ENCODE peak calls at places on chromosomes 12 and 14, in eight cellular contexts. F, J, Q, K, Z, E, L and S are unnamed samples.

GRCh38 chr12:34203866-34204620 is 181.7 kb downstream of the ALG10 start:
- DNase-seq in F (no peak), J (no peak), Q (no peak), K (no peak), Z (no peak), E (no peak), L (no peak), S (no peak)

GRCh38 chr12:54082402-54082892 is 28.8 kb downstream of the HOXC4 start:
- DNase-seq in F (peak; percentile 19), J (no peak), Q (peak; percentile 38), K (no peak), Z (no peak), E (peak; percentile 6), L (peak; percentile 52), S (peak; percentile 14)

GRCh38 chr14:74161526-74162158 is 76.9 kb downstream of the LIN52 start:
- DNase-seq in F (no peak), J (no peak), Q (peak; percentile 17), K (no peak), Z (no peak), E (no peak), L (no peak), S (no peak)

GRCh38 chr12:109461846-109462766 is 15.0 kb downstream of the KCTD10 start:
- DNase-seq in F (peak; percentile 81), J (no peak), Q (no peak), K (peak; percentile 86), Z (peak; percentile 94), E (peak; percentile 98), L (peak; percentile 94), S (peak; percentile 96)

GRCh38 chr12:54207539-54208267 is 18.9 kb upstream of the SMUG1 start:
- DNase-seq in F (peak; percentile 75), J (peak; percentile 72), Q (peak; percentile 77), K (peak; percentile 82), Z (peak; percentile 43), E (peak; percentile 55), L (peak; percentile 79), S (peak; percentile 43)

GRCh38 chr12:93146278-93146939 is 217.3 kb upstream of the EEA1 start:
- DNase-seq in F (no peak), J (no peak), Q (no peak), K (no peak), Z (no peak), E (peak; percentile 66), L (no peak), S (peak; percentile 63)

GRCh38 chr14:68099348-68100045 is 279.9 kb downstream of the RAD51B start:
- DNase-seq in F (no peak), J (no peak), Q (no peak), K (no peak), Z (no peak), E (no peak), L (no peak), S (peak; percentile 81)

GRCh38 chr14:103434868-103435442 is 49.7 kb downstream of the MARK3 start:
- DNase-seq in F (no peak), J (no peak), Q (no peak), K (no peak), Z (no peak), E (no peak), L (no peak), S (no peak)

GRCh38 chr12:25242981-25243764 is 7.6 kb downstream of the KRAS start:
- DNase-seq in F (peak; percentile 45), J (no peak), Q (no peak), K (no peak), Z (no peak), E (peak; percentile 41), L (no peak), S (peak; percentile 33)

GRCh38 chr12:52947738-52948423 is 1.0 kb upstream of the KRT18 start:
- DNase-seq in F (no peak), J (no peak), Q (no peak), K (no peak), Z (no peak), E (no peak), L (no peak), S (no peak)

GRCh38 chr12:105347486-105347885 is 17.0 kb downstream of the C12orf75 start:
- DNase-seq in F (no peak), J (no peak), Q (no peak), K (no peak), Z (no peak), E (no peak), L (no peak), S (no peak)